ENCODE peak calls at places on chromosomes 1 and 21, in nine cellular contexts. X, F, J, I, R, U, K, Q and A are unnamed samples.
A peak's percentile ranks its signal among the peaks of the same experiment; 100 is the strongest.

GRCh38 chr21:33360281-33360680 is 35.5 kb downstream of the IFNAR1 start:
- DNase-seq in U (no peak), J (no peak), X (no peak), K (no peak), Q (peak; percentile 77), I (no peak), F (peak; percentile 70), R (peak; percentile 43), A (no peak)

GRCh38 chr1:17559618-17560419 is 20.3 kb downstream of the ARHGEF10L start:
- DNase-seq in I (no peak), J (no peak), U (no peak), F (no peak), Q (no peak), X (no peak), K (no peak), R (no peak), A (no peak)

GRCh38 chr1:210898473-210898872 is 235.5 kb downstream of the KCNH1 start:
- DNase-seq in Q (no peak), U (no peak), K (no peak), F (no peak), I (no peak), X (no peak), J (no peak), R (no peak), A (no peak)

GRCh38 chr1:47992720-47993119 is 4.5 kb downstream of the TRABD2B start:
- DNase-seq in J (no peak), I (no peak), U (peak; percentile 84), Q (peak; percentile 80), R (no peak), K (peak; percentile 55), X (peak; percentile 52), F (no peak), A (no peak)

GRCh38 chr1:40740039-40740991 is 43.3 kb upstream of the KCNQ4 start:
- DNase-seq in Q (no peak), U (no peak), K (no peak), R (peak; percentile 35), I (no peak), J (no peak), X (no peak), F (no peak), A (no peak)

GRCh38 chr1:84715620-84716019 is 25.4 kb upstream of the SSX2IP start:
- DNase-seq in J (no peak), R (no peak), I (no peak), Q (no peak), U (no peak), X (no peak), F (no peak), K (no peak), A (no peak)

GRCh38 chr1:227948493-227949260 is 945 bp upstream of the WNT9A start:
- DNase-seq in X (no peak), Q (no peak), U (no peak), F (no peak), K (no peak), I (peak; percentile 7), J (no peak), R (no peak), A (no peak)

GRCh38 chr1:183585038-183585437 is 5.2 kb downstream of the NCF2 start:
- DNase-seq in R (no peak), X (no peak), I (no peak), J (no peak), F (no peak), Q (no peak), U (no peak), K (no peak), A (no peak)

GRCh38 chr1:79877086-79877485 is 870.6 kb upstream of the ADGRL4 start:
- DNase-seq in I (no peak), X (no peak), U (no peak), F (no peak), J (no peak), K (no peak), Q (no peak), R (no peak), A (no peak)

GRCh38 chr1:65431111-65431705 is 10.7 kb downstream of the LEPR start:
- DNase-seq in K (no peak), X (no peak), Q (peak; percentile 82), F (peak; percentile 36), U (no peak), I (no peak), J (no peak), R (no peak), A (peak; percentile 59)

GRCh38 chr1:20462397-20462796 is 23.6 kb downstream of the CAMK2N1 start:
- DNase-seq in U (no peak), X (no peak), F (no peak), K (no peak), Q (no peak), I (no peak), R (no peak), J (no peak), A (no peak)

GRCh38 chr1:35883681-35884155 is 709 bp downstream of the AGO1 start:
- DNase-seq in U (peak; percentile 30), J (peak; percentile 60), K (peak; percentile 40), R (peak; percentile 41), I (peak; percentile 68), F (peak; percentile 34), X (no peak), Q (peak; percentile 50), A (no peak)

DNA sequence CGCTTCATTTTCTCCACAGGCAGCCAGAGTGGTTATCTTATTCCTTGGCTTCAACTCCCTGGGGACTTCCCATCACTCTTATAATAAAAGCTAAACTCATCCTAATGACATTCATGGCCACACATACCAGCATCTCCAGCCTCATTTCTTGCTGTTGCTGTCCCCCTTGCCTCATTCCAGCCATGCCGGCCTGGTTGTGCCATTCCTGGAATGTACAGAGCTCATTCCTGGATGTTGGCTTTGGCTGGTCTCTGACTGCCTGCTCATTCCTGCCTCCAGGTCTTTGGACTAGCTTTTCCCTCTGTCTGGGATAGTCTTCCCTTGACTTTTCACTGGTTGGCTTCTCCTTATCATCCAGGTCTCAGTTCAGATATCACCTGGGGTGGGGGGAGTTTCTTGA is 2.4 kb upstream of the PEF1 start:
- DNase-seq in U (no peak), R (no peak), K (no peak), F (peak; percentile 86), J (no peak), I (no peak), Q (peak; percentile 36), X (no peak), A (peak; percentile 61)
- TF ChIP-seq CTCF in U (no peak), R (no peak), K (no peak), F (no peak), J (no peak), I (no peak), Q (no peak), X (no peak), A (no peak)

DNA sequence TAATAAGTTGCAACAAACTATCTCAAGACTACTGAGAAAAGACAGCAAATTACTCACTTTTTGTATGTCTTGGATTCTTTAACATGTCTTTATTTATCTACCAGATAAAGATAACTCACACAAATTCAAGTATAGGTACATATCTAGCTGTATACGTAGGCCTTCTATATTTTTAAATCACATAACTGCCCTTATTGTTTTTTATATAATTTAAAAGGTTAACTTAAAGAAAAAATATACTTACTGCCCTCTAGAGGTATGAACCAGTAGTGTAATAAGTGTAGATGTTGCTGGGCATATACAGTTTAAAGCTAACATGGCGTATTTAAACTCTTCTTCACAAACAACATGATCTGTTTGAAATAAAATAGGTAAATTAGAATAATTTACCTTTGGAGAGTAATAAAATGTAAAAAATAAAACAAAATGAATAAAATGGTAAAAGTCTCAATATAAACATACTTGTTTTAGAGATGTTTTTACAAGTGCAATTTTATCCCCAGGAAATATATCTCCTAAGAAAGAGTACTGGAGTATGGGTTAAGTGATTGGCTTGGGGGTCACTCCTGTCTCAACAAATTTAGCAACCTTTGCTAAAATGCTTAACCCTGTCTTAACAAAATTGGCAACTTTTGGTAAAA is 235.2 kb downstream of the KCNT2 start:
- DNase-seq in J (no peak), I (no peak), F (peak; percentile 16), U (no peak), Q (peak; percentile 50), X (no peak), K (no peak), R (no peak), A (peak; percentile 28)
- TF ChIP-seq CTCF in J (no peak), I (peak; percentile 76), F (peak; percentile 37), U (peak; percentile 31), Q (peak; percentile 42), X (peak; percentile 9), K (peak; percentile 60), R (peak; percentile 33), A (peak; percentile 83)

DNA sequence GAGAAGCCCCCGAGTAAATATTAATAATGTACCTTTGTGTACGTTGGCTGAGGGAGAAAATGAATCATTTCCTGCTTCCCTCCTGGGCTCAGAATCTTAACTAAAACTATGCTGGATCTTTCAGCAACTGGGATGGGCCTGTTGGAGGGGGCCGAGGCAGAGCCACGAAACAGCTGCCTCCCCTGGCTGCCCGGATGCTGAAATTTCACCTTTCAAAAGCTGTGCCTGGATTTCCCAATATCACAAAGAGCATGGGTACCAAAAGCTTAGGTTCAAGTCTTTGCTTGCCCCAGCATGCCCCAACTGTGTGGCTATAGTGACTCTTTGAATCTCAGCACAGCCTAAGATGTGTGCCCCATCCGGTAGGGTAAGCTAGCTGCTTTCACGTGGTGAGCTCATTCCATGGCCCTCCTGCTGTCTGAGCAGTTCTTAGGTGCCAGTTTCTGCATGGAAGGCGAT is 473.4 kb downstream of the PTPRU start:
- DNase-seq in R (no peak), J (no peak), U (no peak), I (no peak), F (peak; percentile 88), K (no peak), Q (peak; percentile 64), X (no peak), A (peak; percentile 59)
- TF ChIP-seq CTCF in R (no peak), J (no peak), U (no peak), I (no peak), F (no peak), K (no peak), Q (no peak), X (no peak), A (peak; percentile 10)

GRCh38 chr1:215181518-215181917 is 99.0 kb downstream of the KCNK2 start:
- DNase-seq in J (no peak), Q (peak; percentile 12), F (no peak), U (no peak), K (no peak), I (no peak), X (no peak), R (no peak), A (no peak)
- TF ChIP-seq CTCF in J (no peak), Q (no peak), F (peak; percentile 19), U (no peak), K (no peak), I (no peak), X (no peak), R (no peak), A (no peak)

GRCh38 chr1:181079920-181080319 is 8.6 kb upstream of the IER5 start:
- DNase-seq in F (no peak), U (no peak), J (no peak), K (no peak), I (no peak), Q (no peak), X (no peak), R (no peak), A (no peak)
- TF ChIP-seq CTCF in F (no peak), U (no peak), J (no peak), K (no peak), I (no peak), Q (no peak), X (no peak), R (no peak), A (peak; percentile 61)